ENCODE peak calls at places on chromosomes 2 and 18, in six cellular contexts. B, Z, K, D, X and F are unnamed samples.

GRCh38 chr18:61823595-61823994 is 69.2 kb downstream of the RNF152 start:
- DNase-seq in B (no peak), Z (no peak), K (no peak), D (no peak), X (no peak), F (no peak)

GRCh38 chr2:63786506-63786905 is 55.2 kb upstream of the UGP2 start:
- DNase-seq in B (no peak), Z (no peak), K (no peak), D (no peak), X (no peak), F (no peak)

GRCh38 chr2:1728821-1729220 is 15.5 kb downstream of the PXDN start:
- DNase-seq in B (no peak), Z (no peak), K (no peak), D (no peak), X (no peak), F (no peak)

GRCh38 chr2:47272031-47272864 is 117.1 kb upstream of the STPG4 start:
- DNase-seq in B (peak), Z (peak), K (peak), D (peak), X (peak), F (peak)

GRCh38 chr2:46245869-46246268 is 51.3 kb upstream of the EPAS1 start:
- DNase-seq in B (no peak), Z (no peak), K (no peak), D (no peak), X (no peak), F (no peak)

GRCh38 chr2:169476459-169476858 is 2.8 kb upstream of the BBS5 start:
- DNase-seq in B (no peak), Z (no peak), K (no peak), D (no peak), X (no peak), F (no peak)

GRCh38 chr2:7812231-7812995 is 869.4 kb upstream of the ID2 start:
- DNase-seq in B (no peak), Z (peak), K (no peak), D (no peak), X (no peak), F (peak)

GRCh38 chr2:144014108-144014507 is 505.8 kb downstream of the ZEB2 start:
- DNase-seq in B (no peak), Z (no peak), K (no peak), D (no peak), X (no peak), F (no peak)

GRCh38 chr2:178827739-178828487 is 20.7 kb upstream of the TTN start:
- DNase-seq in B (no peak), Z (no peak), K (no peak), D (no peak), X (no peak), F (no peak)

GRCh38 chr2:8021942-8022341 is 659.9 kb upstream of the ID2 start:
- DNase-seq in B (no peak), Z (no peak), K (no peak), D (no peak), X (no peak), F (no peak)

GRCh38 chr18:56026505-56026904 is 438.5 kb upstream of the TCF4 start:
- DNase-seq in B (no peak), Z (no peak), K (no peak), D (no peak), X (no peak), F (no peak)

GRCh38 chr2:179842498-179843153 is 18.8 kb downstream of the ZNF385B start:
- DNase-seq in B (no peak), Z (no peak), K (no peak), D (peak), X (no peak), F (no peak)

GRCh38 chr2:72983500-72984039 is 66.3 kb downstream of the EMX1 start:
- DNase-seq in B (no peak), Z (no peak), K (no peak), D (no peak), X (no peak), F (no peak)

GRCh38 chr2:49811502-49811901 is 657.2 kb upstream of the FSHR start:
- DNase-seq in B (no peak), Z (no peak), K (no peak), D (no peak), X (no peak), F (no peak)

GRCh38 chr2:38797953-38798352 is 19.9 kb downstream of the GEMIN6 start:
- DNase-seq in B (no peak), Z (no peak), K (no peak), D (no peak), X (no peak), F (no peak)

GRCh38 chr2:109516445-109517117 is 97.2 kb downstream of the SEPTIN10 start:
- DNase-seq in B (no peak), Z (peak), K (no peak), D (peak), X (no peak), F (peak)

GRCh38 chr2:43104106-43104505 is 122.3 kb downstream of the ZFP36L2 start:
- DNase-seq in B (no peak), Z (no peak), K (no peak), D (no peak), X (no peak), F (no peak)

GRCh38 chr2:172813314-172813888 is 77.8 kb downstream of the RAPGEF4 start:
- DNase-seq in B (no peak), Z (no peak), K (no peak), D (no peak), X (no peak), F (peak)

GRCh38 chr18:48455555-48456478 is 46.6 kb upstream of the ZBTB7C start:
- DNase-seq in B (peak), Z (peak), K (peak), D (peak), X (peak), F (peak)

GRCh38 chr18:907880-908512 is 3.3 kb downstream of the ADCYAP1 start:
- DNase-seq in B (no peak), Z (no peak), K (no peak), D (peak), X (no peak), F (peak)

GRCh38 chr2:187547353-187547979 is 6.8 kb downstream of the TFPI start:
- DNase-seq in B (no peak), Z (peak), K (no peak), D (no peak), X (no peak), F (peak)

GRCh38 chr2:195984951-195985726 is 83.5 kb downstream of the DNAH7 start:
- DNase-seq in B (no peak), Z (no peak), K (no peak), D (no peak), X (no peak), F (no peak)

GRCh38 chr18:24778810-24779418 is 318.5 kb downstream of the HRH4 start:
- DNase-seq in B (no peak), Z (no peak), K (no peak), D (no peak), X (no peak), F (no peak)

GRCh38 chr2:53515435-53516332 is 251.9 kb upstream of the CHAC2 start:
- DNase-seq in B (no peak), Z (no peak), K (no peak), D (no peak), X (no peak), F (no peak)

GRCh38 chr18:25349131-25349925 is 2.6 kb downstream of the ZNF521 start:
- DNase-seq in B (no peak), Z (peak), K (no peak), D (no peak), X (no peak), F (peak)

GRCh38 chr2:69381337-69381737 is 5.7 kb downstream of the GFPT1 start:
- DNase-seq in B (no peak), Z (peak), K (no peak), D (peak), X (no peak), F (no peak)

GRCh38 chr2:169933124-169933711 is 106.0 kb downstream of the UBR3 start:
- DNase-seq in B (no peak), Z (peak), K (no peak), D (no peak), X (no peak), F (peak)

GRCh38 chr2:173311844-173312606 is 42.6 kb upstream of the CDCA7 start:
- DNase-seq in B (no peak), Z (no peak), K (no peak), D (no peak), X (no peak), F (no peak)

GRCh38 chr2:218427741-218428140 is 8.8 kb downstream of the VIL1 start:
- DNase-seq in B (no peak), Z (no peak), K (no peak), D (no peak), X (no peak), F (no peak)

GRCh38 chr18:64840911-64841701 is 692.2 kb upstream of the LINC00305 start:
- DNase-seq in B (no peak), Z (no peak), K (no peak), D (no peak), X (no peak), F (no peak)

GRCh38 chr2:85551698-85552678 is 9.3 kb downstream of the GGCX start:
- DNase-seq in B (peak), Z (peak), K (peak), D (peak), X (peak), F (peak)

GRCh38 chr2:7022956-7023467 is 105.8 kb downstream of the RNF144A start:
- DNase-seq in B (no peak), Z (no peak), K (no peak), D (no peak), X (no peak), F (no peak)

GRCh38 chr2:218993345-218994315 is at the start of gene CRYBA2:
- DNase-seq in B (no peak), Z (no peak), K (no peak), D (peak), X (no peak), F (no peak)

GRCh38 chr18:46536215-46536874 is 120.7 kb downstream of the LOXHD1 start:
- DNase-seq in B (no peak), Z (no peak), K (no peak), D (no peak), X (no peak), F (no peak)

GRCh38 chr18:50986360-50987087 is 18.7 kb downstream of the ELAC1 start:
- DNase-seq in B (no peak), Z (peak), K (no peak), D (no peak), X (no peak), F (peak)

GRCh38 chr2:76711490-76711889 is 810.7 kb downstream of the LRRTM4 start:
- DNase-seq in B (no peak), Z (no peak), K (no peak), D (no peak), X (no peak), F (no peak)